ENCODE peak calls at places on chromosome 5, in six cellular contexts. One of them, this sample, is unnamed.

GRCh38 chr5:176748967-176749935 is 61.1 kb upstream of the UNC5A start:
- DNase-seq in stimulated activated CD8-positive, alpha-beta memory T cell treated with anti-CD3 and anti-CD28 coated beads, Interleukin-15, amount 100 ng/mL, for 24 hours: no peak
- DNase-seq in ovary: no peak
- DNase-seq in AG09319: no peak
- DNase-seq in ELF-1: no peak
- DNase-seq in stimulated activated naive CD4-positive, alpha-beta T cell: no peak
- DNase-seq in this sample: no peak

GRCh38 chr5:60810438-60811085 is 33.5 kb downstream of the ELOVL7 start:
- DNase-seq in ELF-1: no peak
- DNase-seq in ovary: no peak
- DNase-seq in AG09319: no peak
- DNase-seq in stimulated activated naive CD4-positive, alpha-beta T cell: no peak
- DNase-seq in stimulated activated CD8-positive, alpha-beta memory T cell treated with anti-CD3 and anti-CD28 coated beads, Interleukin-15, amount 100 ng/mL, for 24 hours: no peak
- DNase-seq in this sample: no peak

GRCh38 chr5:150595466-150596031 is 44.9 kb upstream of the SYNPO start:
- DNase-seq in ovary: no peak
- DNase-seq in stimulated activated naive CD4-positive, alpha-beta T cell: no peak
- DNase-seq in AG09319: no peak
- DNase-seq in ELF-1: peak; percentile 74
- DNase-seq in stimulated activated CD8-positive, alpha-beta memory T cell treated with anti-CD3 and anti-CD28 coated beads, Interleukin-15, amount 100 ng/mL, for 24 hours: no peak
- DNase-seq in this sample: no peak

GRCh38 chr5:7825630-7826029 is 25.3 kb downstream of the CFAP90 start:
- DNase-seq in stimulated activated naive CD4-positive, alpha-beta T cell: no peak
- DNase-seq in ovary: no peak
- DNase-seq in AG09319: no peak
- DNase-seq in ELF-1: no peak
- DNase-seq in stimulated activated CD8-positive, alpha-beta memory T cell treated with anti-CD3 and anti-CD28 coated beads, Interleukin-15, amount 100 ng/mL, for 24 hours: no peak
- DNase-seq in this sample: no peak

GRCh38 chr5:134736173-134736812 is 2.1 kb upstream of the CAMLG start:
- DNase-seq in stimulated activated CD8-positive, alpha-beta memory T cell treated with anti-CD3 and anti-CD28 coated beads, Interleukin-15, amount 100 ng/mL, for 24 hours: no peak
- DNase-seq in ELF-1: no peak
- DNase-seq in ovary: no peak
- DNase-seq in stimulated activated naive CD4-positive, alpha-beta T cell: no peak
- DNase-seq in AG09319: no peak
- DNase-seq in this sample: peak; percentile 35

GRCh38 chr5:8057764-8058163 is 188.8 kb downstream of the MTRR start:
- DNase-seq in stimulated activated CD8-positive, alpha-beta memory T cell treated with anti-CD3 and anti-CD28 coated beads, Interleukin-15, amount 100 ng/mL, for 24 hours: no peak
- DNase-seq in AG09319: no peak
- DNase-seq in stimulated activated naive CD4-positive, alpha-beta T cell: no peak
- DNase-seq in ovary: peak; percentile 81
- DNase-seq in ELF-1: no peak
- DNase-seq in this sample: no peak

GRCh38 chr5:133878236-133878555 is 90.2 kb downstream of the C5orf15 start:
- DNase-seq in AG09319: no peak
- DNase-seq in stimulated activated CD8-positive, alpha-beta memory T cell treated with anti-CD3 and anti-CD28 coated beads, Interleukin-15, amount 100 ng/mL, for 24 hours: no peak
- DNase-seq in stimulated activated naive CD4-positive, alpha-beta T cell: no peak
- DNase-seq in ovary: no peak
- DNase-seq in ELF-1: no peak
- DNase-seq in this sample: no peak

GRCh38 chr5:151195622-151196021 is 28.3 kb downstream of the CCDC69 start:
- DNase-seq in stimulated activated naive CD4-positive, alpha-beta T cell: no peak
- DNase-seq in ELF-1: no peak
- DNase-seq in stimulated activated CD8-positive, alpha-beta memory T cell treated with anti-CD3 and anti-CD28 coated beads, Interleukin-15, amount 100 ng/mL, for 24 hours: no peak
- DNase-seq in ovary: no peak
- DNase-seq in AG09319: peak; percentile 44
- DNase-seq in this sample: no peak

GRCh38 chr5:43274435-43275114 is 38.6 kb downstream of the HMGCS1 start:
- DNase-seq in ovary: no peak
- DNase-seq in stimulated activated naive CD4-positive, alpha-beta T cell: no peak
- DNase-seq in ELF-1: peak; percentile 21
- DNase-seq in stimulated activated CD8-positive, alpha-beta memory T cell treated with anti-CD3 and anti-CD28 coated beads, Interleukin-15, amount 100 ng/mL, for 24 hours: no peak
- DNase-seq in AG09319: no peak
- DNase-seq in this sample: no peak

GRCh38 chr5:43020294-43020711 is 19.8 kb downstream of the ANXA2R start:
- DNase-seq in ELF-1: peak; percentile 46
- DNase-seq in stimulated activated naive CD4-positive, alpha-beta T cell: peak; percentile 10
- DNase-seq in AG09319: no peak
- DNase-seq in ovary: no peak
- DNase-seq in stimulated activated CD8-positive, alpha-beta memory T cell treated with anti-CD3 and anti-CD28 coated beads, Interleukin-15, amount 100 ng/mL, for 24 hours: no peak
- DNase-seq in this sample: no peak

GRCh38 chr5:57677235-57677634 is 194.6 kb upstream of the ACTBL2 start:
- DNase-seq in ovary: no peak
- DNase-seq in ELF-1: no peak
- DNase-seq in AG09319: no peak
- DNase-seq in stimulated activated CD8-positive, alpha-beta memory T cell treated with anti-CD3 and anti-CD28 coated beads, Interleukin-15, amount 100 ng/mL, for 24 hours: no peak
- DNase-seq in stimulated activated naive CD4-positive, alpha-beta T cell: no peak
- DNase-seq in this sample: no peak

GRCh38 chr5:157308826-157309465 is 43.0 kb downstream of the CYFIP2 start:
- DNase-seq in stimulated activated CD8-positive, alpha-beta memory T cell treated with anti-CD3 and anti-CD28 coated beads, Interleukin-15, amount 100 ng/mL, for 24 hours: no peak
- DNase-seq in ovary: no peak
- DNase-seq in ELF-1: no peak
- DNase-seq in stimulated activated naive CD4-positive, alpha-beta T cell: peak; percentile 5
- DNase-seq in AG09319: no peak
- DNase-seq in this sample: peak; percentile 44

GRCh38 chr5:73950441-73950873 is 324.5 kb downstream of the ARHGEF28 start:
- DNase-seq in ELF-1: no peak
- DNase-seq in stimulated activated CD8-positive, alpha-beta memory T cell treated with anti-CD3 and anti-CD28 coated beads, Interleukin-15, amount 100 ng/mL, for 24 hours: no peak
- DNase-seq in ovary: no peak
- DNase-seq in AG09319: no peak
- DNase-seq in stimulated activated naive CD4-positive, alpha-beta T cell: no peak
- DNase-seq in this sample: no peak

GRCh38 chr5:167230414-167230813 is 1061.0 kb upstream of the WWC1 start:
- DNase-seq in ELF-1: no peak
- DNase-seq in stimulated activated naive CD4-positive, alpha-beta T cell: no peak
- DNase-seq in ovary: no peak
- DNase-seq in stimulated activated CD8-positive, alpha-beta memory T cell treated with anti-CD3 and anti-CD28 coated beads, Interleukin-15, amount 100 ng/mL, for 24 hours: no peak
- DNase-seq in AG09319: no peak
- DNase-seq in this sample: no peak